ENCODE peak calls at places on chromosomes 3 and 15, in seven cellular contexts. One of them, this sample, is unnamed. For H3K4me1, the result is how much of the 10 kb centered on the place peaks cover.

GRCh38 chr3:25854635-25855034 is 64.7 kb downstream of the OXSM start:
- DNase-seq in neuronal stem cell: no peak
- DNase-seq in IMR-90: peak
- DNase-seq in H9: no peak
- DNase-seq in mesenchymal stem cell: peak
- DNase-seq in mesendoderm: peak
- DNase-seq in H1: no peak
- DNase-seq in this sample: peak

GRCh38 chr15:99475754-99476412 is 89.9 kb upstream of the MEF2A start:
- DNase-seq in neuronal stem cell: no peak
- DNase-seq in IMR-90: no peak
- DNase-seq in H9: no peak
- DNase-seq in mesenchymal stem cell: no peak
- DNase-seq in mesendoderm: no peak
- DNase-seq in H1: no peak
- DNase-seq in this sample: no peak

GRCh38 chr3:45462522-45463262 is 74.3 kb downstream of the LARS2 start:
- DNase-seq in neuronal stem cell: no peak
- DNase-seq in IMR-90: peak
- DNase-seq in H9: no peak
- DNase-seq in mesenchymal stem cell: no peak
- DNase-seq in mesendoderm: no peak
- DNase-seq in H1: no peak
- DNase-seq in this sample: no peak

GRCh38 chr3:12750223-12750622 is 8.8 kb downstream of the TMEM40 start:
- DNase-seq in neuronal stem cell: no peak
- DNase-seq in IMR-90: peak
- DNase-seq in H9: no peak
- DNase-seq in mesenchymal stem cell: peak
- DNase-seq in mesendoderm: no peak
- DNase-seq in H1: no peak
- DNase-seq in this sample: peak

GRCh38 chr15:96344706-96345559 is 14.4 kb downstream of the NR2F2 start:
- DNase-seq in neuronal stem cell: no peak
- DNase-seq in IMR-90: no peak
- DNase-seq in H9: peak
- DNase-seq in mesenchymal stem cell: peak
- DNase-seq in mesendoderm: no peak
- DNase-seq in H1: peak
- DNase-seq in this sample: no peak

GRCh38 chr3:13095408-13095861 is 22.2 kb upstream of the IQSEC1 start:
- DNase-seq in neuronal stem cell: peak
- DNase-seq in IMR-90: no peak
- DNase-seq in H9: no peak
- DNase-seq in mesenchymal stem cell: no peak
- DNase-seq in mesendoderm: no peak
- DNase-seq in H1: no peak
- DNase-seq in this sample: no peak

GRCh38 chr3:16385151-16385550 is 120.1 kb downstream of the OXNAD1 start:
- DNase-seq in neuronal stem cell: no peak
- DNase-seq in IMR-90: peak
- DNase-seq in H9: no peak
- DNase-seq in mesenchymal stem cell: no peak
- DNase-seq in mesendoderm: no peak
- DNase-seq in H1: no peak
- DNase-seq in this sample: no peak

GRCh38 chr3:139811331-139811730 is 123.7 kb upstream of the CLSTN2 start:
- DNase-seq in neuronal stem cell: no peak
- DNase-seq in IMR-90: no peak
- DNase-seq in H9: no peak
- DNase-seq in mesenchymal stem cell: peak
- DNase-seq in mesendoderm: no peak
- DNase-seq in H1: no peak
- DNase-seq in this sample: no peak

GRCh38 chr3:52983336-52983807 is 62.5 kb downstream of the SFMBT1 start:
- DNase-seq in neuronal stem cell: no peak
- DNase-seq in IMR-90: no peak
- DNase-seq in H9: no peak
- DNase-seq in mesenchymal stem cell: no peak
- DNase-seq in mesendoderm: no peak
- DNase-seq in H1: no peak
- DNase-seq in this sample: peak

DNA sequence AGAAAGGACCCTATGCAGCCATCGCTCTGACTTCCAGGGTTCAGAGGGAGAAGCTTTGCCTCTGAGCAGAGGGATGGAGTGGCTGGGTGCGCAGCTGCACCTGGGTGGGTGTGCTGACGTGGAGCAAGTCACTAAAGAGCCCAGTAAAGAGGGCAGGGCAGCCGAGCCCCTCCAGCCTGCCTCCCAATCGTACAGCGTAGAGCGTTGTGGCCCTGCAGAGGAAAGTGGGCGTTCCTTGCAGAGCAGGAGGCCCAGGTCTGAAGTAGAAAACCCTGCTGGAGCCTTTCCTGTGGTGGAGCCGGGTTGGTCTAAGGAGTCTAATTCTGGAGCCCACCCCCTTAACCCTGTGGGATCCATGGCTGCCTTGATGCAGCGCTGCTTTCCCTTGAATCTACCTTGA is 61.0 kb downstream of the ABTB1 start:
- DNase-seq in neuronal stem cell: no peak
- DNase-seq in IMR-90: no peak
- DNase-seq in H9: no peak
- DNase-seq in mesenchymal stem cell: no peak
- DNase-seq in mesendoderm: no peak
- DNase-seq in H1: no peak
- DNase-seq in this sample: no peak
- H3K4me1 ChIP-seq in neuronal stem cell: under half
- H3K4me1 ChIP-seq in IMR-90: under half
- H3K4me1 ChIP-seq in H9: under half
- H3K4me1 ChIP-seq in mesenchymal stem cell: half or more
- H3K4me1 ChIP-seq in mesendoderm: under half
- H3K4me1 ChIP-seq in H1: under half
- H3K4me1 ChIP-seq in this sample: under half

GRCh38 chr15:74319596-74320357 is 47.7 kb downstream of the CYP11A1 start:
- DNase-seq in neuronal stem cell: peak
- DNase-seq in IMR-90: no peak
- DNase-seq in H9: peak
- DNase-seq in mesenchymal stem cell: no peak
- DNase-seq in mesendoderm: peak
- DNase-seq in H1: no peak
- DNase-seq in this sample: peak

GRCh38 chr15:74319138-74319460 is 48.3 kb downstream of the CYP11A1 start:
- DNase-seq in neuronal stem cell: no peak
- DNase-seq in IMR-90: no peak
- DNase-seq in H9: no peak
- DNase-seq in mesenchymal stem cell: no peak
- DNase-seq in mesendoderm: no peak
- DNase-seq in H1: no peak
- DNase-seq in this sample: no peak

GRCh38 chr15:74318376-74319137 is 48.9 kb downstream of the CYP11A1 start:
- DNase-seq in neuronal stem cell: no peak
- DNase-seq in IMR-90: no peak
- DNase-seq in H9: no peak
- DNase-seq in mesenchymal stem cell: peak
- DNase-seq in mesendoderm: peak
- DNase-seq in H1: no peak
- DNase-seq in this sample: no peak

GRCh38 chr15:74316116-74316515 is 51.3 kb downstream of the CYP11A1 start:
- DNase-seq in neuronal stem cell: no peak
- DNase-seq in IMR-90: no peak
- DNase-seq in H9: no peak
- DNase-seq in mesenchymal stem cell: no peak
- DNase-seq in mesendoderm: no peak
- DNase-seq in H1: no peak
- DNase-seq in this sample: no peak

GRCh38 chr15:74317820-74318375 is 49.5 kb downstream of the CYP11A1 start:
- DNase-seq in neuronal stem cell: no peak
- DNase-seq in IMR-90: peak
- DNase-seq in H9: no peak
- DNase-seq in mesenchymal stem cell: peak
- DNase-seq in mesendoderm: peak
- DNase-seq in H1: no peak
- DNase-seq in this sample: peak
- H3K9ac ChIP-seq in neuronal stem cell: no peak
- H3K9ac ChIP-seq in IMR-90: no peak
- H3K9ac ChIP-seq in H9: no peak
- H3K9ac ChIP-seq in mesenchymal stem cell: peak
- H3K9ac ChIP-seq in mesendoderm: no peak
- H3K9ac ChIP-seq in H1: no peak
- H3K9ac ChIP-seq in this sample: no peak

GRCh38 chr3:54731697-54732445 is 196.0 kb downstream of the LRTM1 start:
- DNase-seq in neuronal stem cell: no peak
- DNase-seq in IMR-90: no peak
- DNase-seq in H9: no peak
- DNase-seq in mesenchymal stem cell: peak
- DNase-seq in mesendoderm: no peak
- DNase-seq in H1: no peak
- DNase-seq in this sample: no peak
- H3K23ac ChIP-seq in neuronal stem cell: no peak
- H3K23ac ChIP-seq in IMR-90: no peak
- H3K23ac ChIP-seq in H9: no peak
- H3K23ac ChIP-seq in mesenchymal stem cell: no peak
- H3K23ac ChIP-seq in mesendoderm: no peak
- H3K23ac ChIP-seq in H1: no peak
- H3K23ac ChIP-seq in this sample: no peak

DNA sequence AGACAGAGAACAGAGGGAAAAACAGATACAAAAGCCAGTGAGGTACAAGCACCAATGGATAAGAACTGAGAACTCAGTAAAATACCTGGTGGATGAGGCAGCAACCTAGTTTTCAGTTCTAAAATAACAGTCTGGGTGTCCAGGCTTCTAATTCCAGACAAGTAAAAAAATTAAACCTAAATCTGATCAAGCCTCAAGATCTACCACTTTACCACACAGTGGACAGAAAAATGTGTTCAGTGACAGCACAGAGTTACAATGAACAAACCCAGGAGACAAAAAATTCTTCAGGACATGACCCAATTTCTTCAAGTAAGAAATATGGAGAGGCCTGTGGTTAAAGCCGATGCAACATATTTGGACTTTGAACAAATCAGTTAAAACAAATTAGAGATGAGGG is 14.4 kb downstream of the CCNL1 start:
- DNase-seq in neuronal stem cell: no peak
- DNase-seq in IMR-90: no peak
- DNase-seq in H9: no peak
- DNase-seq in mesenchymal stem cell: peak
- DNase-seq in mesendoderm: no peak
- DNase-seq in H1: no peak
- DNase-seq in this sample: no peak
- H3K4me1 ChIP-seq in neuronal stem cell: under half
- H3K4me1 ChIP-seq in IMR-90: under half
- H3K4me1 ChIP-seq in H9: under half
- H3K4me1 ChIP-seq in mesenchymal stem cell: under half
- H3K4me1 ChIP-seq in mesendoderm: under half
- H3K4me1 ChIP-seq in H1: under half
- H3K4me1 ChIP-seq in this sample: under half

GRCh38 chr15:68623301-68623892 is 44.6 kb downstream of the CORO2B start:
- DNase-seq in neuronal stem cell: no peak
- DNase-seq in IMR-90: peak
- DNase-seq in H9: no peak
- DNase-seq in mesenchymal stem cell: peak
- DNase-seq in mesendoderm: no peak
- DNase-seq in H1: no peak
- DNase-seq in this sample: no peak
- H3K9ac ChIP-seq in neuronal stem cell: no peak
- H3K9ac ChIP-seq in IMR-90: no peak
- H3K9ac ChIP-seq in H9: no peak
- H3K9ac ChIP-seq in mesenchymal stem cell: peak
- H3K9ac ChIP-seq in mesendoderm: no peak
- H3K9ac ChIP-seq in H1: no peak
- H3K9ac ChIP-seq in this sample: no peak

DNA sequence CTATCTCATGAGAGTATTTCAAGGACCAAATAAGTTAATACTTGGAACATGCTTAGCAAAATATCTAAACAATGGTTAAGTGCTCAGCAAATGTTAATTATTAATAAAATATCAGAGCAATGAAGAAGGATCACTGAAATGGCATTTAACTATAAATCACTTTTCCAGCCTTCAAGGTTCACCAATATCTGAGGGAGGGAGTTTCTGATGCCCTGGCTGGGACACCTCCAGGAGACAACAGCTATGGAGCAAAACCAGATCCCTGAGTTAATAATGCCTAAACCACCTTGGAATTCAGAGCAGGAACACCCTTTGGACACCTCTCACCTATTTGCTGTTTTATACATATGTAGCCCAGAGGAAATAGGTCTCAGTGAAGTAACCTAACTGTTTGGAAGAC is 6.4 kb upstream of the FAM174B start:
- DNase-seq in neuronal stem cell: no peak
- DNase-seq in IMR-90: no peak
- DNase-seq in H9: no peak
- DNase-seq in mesenchymal stem cell: no peak
- DNase-seq in mesendoderm: no peak
- DNase-seq in H1: no peak
- DNase-seq in this sample: peak
- H3K23ac ChIP-seq in neuronal stem cell: no peak
- H3K23ac ChIP-seq in IMR-90: no peak
- H3K23ac ChIP-seq in H9: no peak
- H3K23ac ChIP-seq in mesenchymal stem cell: no peak
- H3K23ac ChIP-seq in mesendoderm: no peak
- H3K23ac ChIP-seq in H1: no peak
- H3K23ac ChIP-seq in this sample: no peak

GRCh38 chr3:159854500-159855124 is 134.0 kb upstream of the IL12A start:
- DNase-seq in neuronal stem cell: no peak
- DNase-seq in IMR-90: peak
- DNase-seq in H9: no peak
- DNase-seq in mesenchymal stem cell: peak
- DNase-seq in mesendoderm: peak
- DNase-seq in H1: no peak
- DNase-seq in this sample: peak

GRCh38 chr3:159853506-159853864 is 135.2 kb upstream of the IL12A start:
- DNase-seq in neuronal stem cell: no peak
- DNase-seq in IMR-90: no peak
- DNase-seq in H9: no peak
- DNase-seq in mesenchymal stem cell: no peak
- DNase-seq in mesendoderm: no peak
- DNase-seq in H1: no peak
- DNase-seq in this sample: no peak

GRCh38 chr3:159850481-159850880 is 138.2 kb upstream of the IL12A start:
- DNase-seq in neuronal stem cell: no peak
- DNase-seq in IMR-90: no peak
- DNase-seq in H9: no peak
- DNase-seq in mesenchymal stem cell: peak
- DNase-seq in mesendoderm: no peak
- DNase-seq in H1: no peak
- DNase-seq in this sample: no peak

GRCh38 chr3:159852821-159853505 is 135.7 kb upstream of the IL12A start:
- DNase-seq in neuronal stem cell: no peak
- DNase-seq in IMR-90: peak
- DNase-seq in H9: peak
- DNase-seq in mesenchymal stem cell: peak
- DNase-seq in mesendoderm: peak
- DNase-seq in H1: no peak
- DNase-seq in this sample: no peak

GRCh38 chr3:159852256-159852655 is 136.4 kb upstream of the IL12A start:
- DNase-seq in neuronal stem cell: no peak
- DNase-seq in IMR-90: no peak
- DNase-seq in H9: no peak
- DNase-seq in mesenchymal stem cell: no peak
- DNase-seq in mesendoderm: no peak
- DNase-seq in H1: no peak
- DNase-seq in this sample: no peak
- H3K4me1 ChIP-seq in neuronal stem cell: under half
- H3K4me1 ChIP-seq in IMR-90: under half
- H3K4me1 ChIP-seq in H9: under half
- H3K4me1 ChIP-seq in mesenchymal stem cell: under half
- H3K4me1 ChIP-seq in mesendoderm: under half
- H3K4me1 ChIP-seq in H1: under half
- H3K4me1 ChIP-seq in this sample: under half